ENCODE peak calls at places on chromosomes 11 and 22, in five cellular contexts. E, J, R, Q and X are unnamed samples. For H3K4me1 and H3K9me3, the result is how much of the 10 kb centered on the place peaks cover.

GRCh38 chr11:28625532-28625931 is 517.3 kb downstream of the METTL15 start:
- DNase-seq in E (no peak), R (no peak), Q (no peak), J (no peak), X (no peak)

GRCh38 chr11:91248199-91248807 is 976.3 kb upstream of the FAT3 start:
- DNase-seq in E (peak), J (no peak), R (no peak), Q (peak), X (peak)

GRCh38 chr11:60954421-60954820 is 2.4 kb upstream of the SLC15A3 start:
- DNase-seq in J (no peak), R (no peak), E (no peak), Q (no peak), X (no peak)

GRCh38 chr11:95596011-95596489 is 193.5 kb downstream of the FAM76B start:
- DNase-seq in E (no peak), J (no peak), Q (no peak), R (no peak), X (no peak)

GRCh38 chr11:119303227-119303718 is 13.7 kb downstream of the MCAM start:
- DNase-seq in R (no peak), J (no peak), E (no peak), Q (no peak), X (no peak)

GRCh38 chr11:47143322-47143721 is 33.4 kb downstream of the ARFGAP2 start:
- DNase-seq in J (no peak), Q (peak), R (no peak), E (no peak), X (no peak)

GRCh38 chr11:40170076-40170475 is 1289.4 kb downstream of the LRRC4C start:
- DNase-seq in J (no peak), Q (no peak), E (no peak), R (no peak), X (no peak)

GRCh38 chr11:104736503-104736902 is 161.8 kb downstream of the CASP12 start:
- DNase-seq in J (no peak), E (no peak), R (no peak), Q (no peak), X (no peak)

GRCh38 chr22:20312396-20313191 is 7.3 kb downstream of the DGCR6L start:
- DNase-seq in J (no peak), E (no peak), R (no peak), Q (peak), X (no peak)

GRCh38 chr11:88106685-88107084 is 68.6 kb downstream of the RAB38 start:
- DNase-seq in J (no peak), R (no peak), Q (no peak), E (no peak), X (no peak)

GRCh38 chr11:30426781-30427180 is 103.9 kb downstream of the ARL14EP start:
- DNase-seq in E (no peak), R (no peak), J (no peak), Q (no peak), X (no peak)

GRCh38 chr22:19706661-19707151 is 7.6 kb upstream of the SEPTIN5 start:
- DNase-seq in E (no peak), R (no peak), J (no peak), Q (no peak), X (no peak)

GRCh38 chr11:115503083-115503885 is 931 bp downstream of the CADM1 start:
- DNase-seq in R (no peak), Q (peak), E (peak), J (no peak), X (peak)

GRCh38 chr22:27895600-27895999 is 23.5 kb downstream of the PITPNB start:
- DNase-seq in J (no peak), Q (no peak), E (no peak), R (no peak), X (no peak)

GRCh38 chr11:117703209-117703608 is 93.8 kb downstream of the DSCAML1 start:
- DNase-seq in R (no peak), J (no peak), Q (no peak), E (no peak), X (no peak)

GRCh38 chr11:16096336-16096735 is 260.0 kb downstream of the SOX6 start:
- DNase-seq in J (no peak), E (no peak), Q (no peak), R (no peak), X (no peak)

GRCh38 chr11:65434667-65435179 is 12.1 kb downstream of the NEAT1 start:
- DNase-seq in E (no peak), Q (no peak), J (no peak), R (no peak), X (peak)

GRCh38 chr11:38305682-38306081 is 1707.6 kb upstream of the RAG2 start:
- DNase-seq in Q (no peak), E (no peak), R (no peak), J (no peak), X (no peak)
- H3K4me3 ChIP-seq in Q (no peak), E (no peak), R (no peak), J (no peak), X (no peak)

GRCh38 chr11:114155116-114155515 is 95.6 kb downstream of the ZBTB16 start:
- DNase-seq in J (no peak), Q (no peak), R (no peak), E (no peak), X (no peak)
- H3K4me1 ChIP-seq in J (under half), Q (half or more), R (under half), E (under half), X (under half)

GRCh38 chr22:47279337-47279736 is 516.9 kb downstream of the TBC1D22A start:
- DNase-seq in E (no peak), J (no peak), Q (no peak), R (no peak), X (no peak)

GRCh38 chr22:47278655-47279054 is 516.2 kb downstream of the TBC1D22A start:
- DNase-seq in J (no peak), Q (no peak), R (no peak), E (no peak), X (no peak)

GRCh38 chr22:47276219-47276843 is 513.9 kb downstream of the TBC1D22A start:
- DNase-seq in E (no peak), R (no peak), Q (no peak), J (no peak), X (no peak)

GRCh38 chr22:47277001-47277400 is 514.6 kb downstream of the TBC1D22A start:
- DNase-seq in R (no peak), J (no peak), E (no peak), Q (no peak), X (no peak)

DNA sequence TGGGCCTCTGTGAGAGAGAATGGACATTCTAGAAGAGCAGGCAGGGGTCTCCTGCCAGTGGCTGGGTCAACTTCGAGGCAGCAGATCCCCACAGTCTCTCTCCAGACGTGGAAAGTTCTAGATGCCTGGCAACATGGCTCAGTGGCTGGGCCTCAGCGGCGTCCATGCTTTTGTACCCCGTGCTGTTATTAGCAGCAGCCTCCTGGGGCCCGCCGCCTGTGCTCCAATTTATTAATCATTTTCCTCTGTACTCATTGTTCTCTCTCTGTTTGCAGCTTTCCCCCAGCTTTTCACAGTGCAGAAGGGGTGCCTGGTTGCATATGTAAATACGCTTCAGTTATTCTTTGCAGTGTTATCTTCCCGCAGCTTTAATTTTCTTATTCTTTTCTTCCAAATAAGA is 515.1 kb downstream of the TBC1D22A start:
- DNase-seq in J (no peak), Q (no peak), E (no peak), R (no peak), X (no peak)
- H3K9me3 ChIP-seq in J (under half), Q (under half), E (under half), R (under half), X (under half)

GRCh38 chr22:28978863-28979799 is 82.5 kb downstream of the C22orf31 start:
- DNase-seq in E (no peak), J (no peak), Q (no peak), R (no peak), X (no peak)

GRCh38 chr22:28976588-28976987 is 85.0 kb downstream of the C22orf31 start:
- DNase-seq in J (no peak), E (no peak), Q (no peak), R (no peak), X (no peak)

GRCh38 chr22:28978158-28978557 is 83.5 kb downstream of the C22orf31 start:
- DNase-seq in R (no peak), E (no peak), J (no peak), Q (peak), X (no peak)

GRCh38 chr22:28977481-28977971 is 84.1 kb downstream of the C22orf31 start:
- DNase-seq in Q (no peak), J (no peak), R (no peak), E (no peak), X (no peak)

DNA sequence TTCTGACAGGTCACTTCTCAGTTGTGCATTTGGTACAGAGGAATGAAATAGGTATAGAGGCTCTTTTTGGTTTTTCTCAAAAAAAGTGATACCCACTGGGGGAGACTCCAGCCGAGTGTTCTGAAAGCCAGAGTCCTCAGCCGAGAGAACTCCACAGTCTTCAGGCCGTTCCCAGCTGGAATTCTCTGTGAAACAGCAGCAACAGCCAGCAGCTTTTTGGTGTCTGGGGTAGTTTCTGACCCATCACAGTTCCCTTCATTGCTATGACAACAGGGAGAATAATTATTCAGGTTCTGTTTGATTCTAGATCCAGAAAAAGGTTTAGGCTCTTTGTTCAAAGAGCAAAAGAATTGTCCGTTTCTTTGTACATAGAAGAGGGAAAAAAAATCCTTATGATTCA is 84.6 kb downstream of the C22orf31 start:
- DNase-seq in J (no peak), E (no peak), Q (no peak), R (no peak), X (no peak)
- H3K4me3 ChIP-seq in J (no peak), E (no peak), Q (no peak), R (no peak), X (no peak)

GRCh38 chr11:76783294-76783900 is at the start of gene TSKU:
- DNase-seq in E (peak), J (no peak), Q (no peak), R (no peak), X (no peak)
- H3K4me1 ChIP-seq in E (under half), J (under half), Q (under half), R (under half), X (under half)

DNA sequence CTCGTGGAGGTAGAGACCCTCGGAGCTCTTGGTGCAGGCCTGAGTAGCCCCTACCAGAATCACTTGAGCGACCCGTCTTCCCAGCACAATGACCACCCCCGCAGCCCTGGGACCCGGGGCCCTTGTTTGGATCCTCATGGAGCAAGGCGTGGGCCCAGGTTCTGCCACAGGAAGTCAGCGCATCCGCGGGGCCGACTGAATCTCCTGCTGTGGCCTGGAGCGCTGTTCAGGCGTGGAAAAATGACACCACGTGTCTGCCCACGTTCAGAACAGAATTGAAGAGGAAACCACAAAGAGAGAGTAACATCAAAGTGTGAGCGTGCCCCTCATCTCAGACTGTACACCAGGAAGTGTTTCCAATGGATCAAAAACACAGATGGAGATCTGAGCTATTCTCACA is 1479.2 kb downstream of the TBC1D22A start:
- DNase-seq in Q (no peak), J (no peak), R (no peak), E (no peak), X (no peak)
- H3K9me3 ChIP-seq in Q (under half), J (under half), R (under half), E (under half), X (under half)

DNA sequence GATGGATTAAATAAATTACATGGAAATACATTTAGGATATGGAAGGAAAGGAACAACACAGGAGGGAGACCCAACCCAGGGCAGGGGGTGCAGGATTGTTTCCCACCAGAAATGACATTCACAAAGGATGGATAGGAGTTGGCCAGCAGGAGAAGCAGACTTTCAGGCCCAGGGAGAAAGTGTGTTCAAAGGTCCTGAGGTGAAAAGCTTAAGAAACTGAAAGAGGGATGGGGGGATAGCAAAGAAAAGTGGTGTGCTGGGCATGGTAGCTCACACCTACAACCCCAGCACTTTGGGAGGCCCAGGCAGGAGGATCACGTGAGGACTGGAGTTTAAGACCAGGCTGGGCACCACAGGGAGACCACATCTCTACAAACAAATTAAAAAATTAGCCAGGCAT is 16.6 kb upstream of the ADA2 start:
- DNase-seq in J (no peak), E (no peak), R (no peak), Q (no peak), X (no peak)
- H3K4me3 ChIP-seq in J (no peak), E (no peak), R (no peak), Q (no peak), X (no peak)

GRCh38 chr11:824942-825341 is 2.8 kb upstream of the CRACR2B start:
- DNase-seq in J (no peak), R (no peak), Q (no peak), E (no peak), X (no peak)

GRCh38 chr11:826836-827145 is 928 bp upstream of the CRACR2B start:
- DNase-seq in J (no peak), Q (no peak), E (no peak), R (no peak), X (no peak)

GRCh38 chr11:823441-824291 is 4.1 kb upstream of the CRACR2B start:
- DNase-seq in E (no peak), J (no peak), Q (no peak), R (no peak), X (no peak)

GRCh38 chr11:825366-826231 is 2.1 kb upstream of the CRACR2B start:
- DNase-seq in J (no peak), R (no peak), E (no peak), Q (no peak), X (no peak)

GRCh38 chr11:824292-824880 is 3.3 kb upstream of the CRACR2B start:
- DNase-seq in Q (no peak), J (no peak), E (no peak), R (no peak), X (no peak)
- H3K4me1 ChIP-seq in Q (half or more), J (under half), E (under half), R (under half), X (under half)

GRCh38 chr11:133829566-133829965 is 15.7 kb downstream of the SPATA19 start:
- DNase-seq in E (no peak), R (no peak), Q (no peak), J (no peak), X (no peak)

GRCh38 chr11:133825666-133826065 is 19.6 kb downstream of the SPATA19 start:
- DNase-seq in E (no peak), J (no peak), Q (no peak), R (no peak), X (no peak)

GRCh38 chr11:133828861-133829260 is 16.5 kb downstream of the SPATA19 start:
- DNase-seq in Q (no peak), E (no peak), J (no peak), R (no peak), X (no peak)

GRCh38 chr11:133825156-133825555 is 20.2 kb downstream of the SPATA19 start:
- DNase-seq in J (no peak), E (no peak), R (no peak), Q (no peak), X (no peak)

DNA sequence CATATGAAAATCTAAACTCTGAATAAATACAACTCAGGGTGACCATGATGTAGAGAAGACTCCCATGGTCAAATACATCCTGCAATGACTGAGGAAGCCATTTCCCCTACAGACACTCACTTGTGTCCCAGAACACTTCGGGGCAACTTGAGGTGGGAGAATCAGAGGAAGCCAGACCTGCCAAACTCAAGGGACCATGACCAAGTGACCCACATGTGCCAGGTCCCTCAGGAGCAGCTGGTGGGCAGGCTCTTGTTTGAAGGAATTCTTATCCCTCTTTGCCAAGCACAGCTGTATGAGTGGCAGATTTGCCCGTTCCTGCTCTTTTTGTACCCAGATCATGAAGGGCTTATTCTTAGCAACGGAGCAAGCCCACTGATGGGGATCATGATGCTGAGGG is 17.8 kb downstream of the SPATA19 start:
- DNase-seq in E (no peak), Q (no peak), J (no peak), R (no peak), X (no peak)
- H3K9me3 ChIP-seq in E (under half), Q (under half), J (under half), R (under half), X (under half)